ENCODE peak calls at places on chromosomes 4 and X, in nine cellular contexts. B is CD8-positive, alpha-beta memory T cell; E is left lung; T is IMR-90; C is Peyer's patch; W is choroid plexus epithelial cell; Y is mammary epithelial cell; X is H1; Q is PC-3. L is an unnamed sample.
A peak's percentile ranks its signal among the peaks of the same experiment; 100 is the strongest.

GRCh38 chr4:2395038-2395437 is 23.4 kb downstream of the ZFYVE28 start:
- DNase-seq in B (no peak), C (no peak), Y (no peak), Q (no peak), W (peak; percentile 74), E (no peak), X (no peak), T (peak; percentile 50), L (no peak)

GRCh38 chr4:111018231-111018630 is 395.4 kb upstream of the PITX2 start:
- DNase-seq in Q (no peak), E (no peak), T (no peak), Y (no peak), B (no peak), C (no peak), W (no peak), X (no peak), L (no peak)

GRCh38 chrX:7486502-7486901 is 338.5 kb upstream of the PUDP start:
- DNase-seq in E (no peak), C (no peak), X (no peak), Q (no peak), B (no peak), Y (no peak), W (no peak), T (no peak), L (no peak)

GRCh38 chr4:113674251-113674650 is 87.3 kb downstream of the CAMK2D start:
- DNase-seq in X (no peak), B (no peak), Q (no peak), C (no peak), Y (no peak), T (no peak), E (no peak), W (no peak), L (no peak)

GRCh38 chr4:25908491-25908901 is 5.5 kb upstream of the SMIM20 start:
- DNase-seq in B (no peak), X (no peak), W (peak; percentile 91), Q (peak; percentile 86), E (no peak), C (no peak), T (peak; percentile 99), Y (peak; percentile 88), L (peak; percentile 92)

GRCh38 chr4:8700576-8700975 is 108.0 kb downstream of the CPZ start:
- DNase-seq in C (no peak), E (no peak), X (peak; percentile 41), Q (no peak), W (no peak), Y (no peak), B (no peak), T (no peak), L (no peak)

GRCh38 chrX:97538745-97539144 is 655.0 kb downstream of the RPA4 start:
- DNase-seq in T (no peak), B (no peak), W (no peak), E (no peak), X (no peak), Q (no peak), C (no peak), Y (no peak), L (no peak)

GRCh38 chrX:115452256-115452655 is 108.7 kb upstream of the PLS3 start:
- DNase-seq in X (no peak), Y (peak; percentile 22), Q (peak; percentile 30), B (no peak), C (no peak), T (no peak), E (no peak), W (peak; percentile 59), L (peak; percentile 11)

GRCh38 chr4:127304356-127304755 is 328.4 kb upstream of the INTU start:
- DNase-seq in Y (no peak), C (no peak), X (no peak), Q (no peak), T (peak; percentile 24), W (peak; percentile 40), B (no peak), E (no peak), L (peak; percentile 83)

GRCh38 chrX:13664026-13664425 is 11.1 kb downstream of the TCEANC start:
- DNase-seq in X (no peak), T (no peak), E (no peak), Y (no peak), C (no peak), B (no peak), Q (no peak), W (no peak), L (no peak)

GRCh38 chrX:13658602-13659001 is 5.7 kb downstream of the TCEANC start:
- DNase-seq in W (peak; percentile 73), X (no peak), E (no peak), Y (peak; percentile 51), B (no peak), Q (peak; percentile 75), C (no peak), T (peak; percentile 73), L (peak; percentile 78)

GRCh38 chrX:13659057-13659456 is 6.1 kb downstream of the TCEANC start:
- DNase-seq in E (no peak), W (peak; percentile 75), X (no peak), C (no peak), B (no peak), Q (peak; percentile 43), Y (peak; percentile 86), T (peak; percentile 76), L (peak; percentile 80)

GRCh38 chrX:13662537-13662841 is 9.5 kb downstream of the TCEANC start:
- DNase-seq in W (peak; percentile 66), C (no peak), X (no peak), T (peak; percentile 67), B (no peak), Y (no peak), Q (no peak), E (no peak), L (peak; percentile 99)

DNA sequence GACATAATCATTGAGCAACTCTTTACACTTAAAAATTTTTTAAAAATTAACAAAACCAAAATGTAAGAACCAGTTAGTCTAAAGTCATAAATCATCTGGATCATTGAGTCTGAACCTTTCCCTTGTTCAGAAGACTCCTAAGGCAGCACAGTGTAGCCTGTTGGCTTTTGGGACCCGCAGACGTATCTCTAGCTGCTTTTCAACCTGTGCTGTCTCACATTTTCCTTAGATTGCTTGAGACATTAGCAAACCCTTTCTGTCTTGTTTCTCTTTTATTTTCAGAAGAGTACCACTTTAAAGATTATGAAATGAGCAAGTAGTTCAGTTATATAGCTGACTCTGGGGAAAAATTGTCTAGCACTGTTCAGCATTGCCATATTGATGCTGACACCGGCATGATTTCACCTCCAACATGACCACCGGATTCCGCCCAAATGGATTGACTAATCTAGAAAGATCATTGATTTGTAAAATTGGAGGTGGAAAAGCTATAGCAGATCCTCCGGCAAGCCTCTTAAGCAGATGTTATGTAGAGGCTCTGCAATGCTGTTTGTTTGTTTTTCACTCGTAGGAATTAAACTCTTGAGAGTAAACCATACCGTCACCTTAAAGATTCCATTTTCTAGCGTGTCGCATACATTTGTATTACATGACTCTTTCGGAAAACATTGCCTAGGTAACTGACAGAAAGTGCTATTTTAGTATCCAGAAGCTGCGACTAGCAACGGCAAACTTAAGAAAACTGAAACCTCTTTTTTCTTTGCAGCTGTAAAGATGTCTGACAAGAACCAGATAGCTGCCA is 9.0 kb downstream of the TCEANC start:
- DNase-seq in Y (no peak), E (no peak), W (no peak), Q (no peak), X (no peak), T (no peak), B (no peak), C (no peak), L (peak; percentile 69)
- H3K4me3 ChIP-seq in Y (no peak overlapping the region), E (no peak overlapping the region), W (no peak overlapping the region), Q (no peak overlapping the region), X (no peak overlapping the region), T (no peak overlapping the region), B (no peak overlapping the region), C (no peak overlapping the region), L (peak overlapping the region; percentile 52)

DNA sequence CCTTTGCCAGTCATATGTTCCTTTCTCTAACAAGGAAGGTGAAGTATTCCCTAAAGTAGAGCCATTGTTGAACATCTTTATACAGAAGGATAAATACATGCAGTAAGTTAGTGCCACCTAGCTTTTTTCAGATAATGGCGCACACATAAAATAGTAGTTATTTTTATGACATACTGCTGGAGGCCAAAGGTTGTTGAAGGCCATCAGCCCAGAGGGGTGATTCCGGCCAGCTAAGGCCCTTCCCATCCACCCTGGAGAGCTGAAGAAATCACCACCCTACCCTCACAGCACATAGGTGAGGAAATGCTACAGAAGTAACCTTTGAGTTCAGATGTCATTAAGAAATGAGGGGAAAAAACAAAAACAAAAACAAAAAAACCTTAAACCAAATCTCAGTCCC is 102.2 kb upstream of the MAP3K15 start:
- DNase-seq in X (no peak), Q (no peak), Y (no peak), C (no peak), E (no peak), T (no peak), B (no peak), W (no peak), L (no peak)
- H3K4me3 ChIP-seq in X (no peak overlapping the region), Q (no peak overlapping the region), Y (no peak overlapping the region), C (no peak overlapping the region), E (no peak overlapping the region), T (no peak overlapping the region), B (no peak overlapping the region), W (no peak overlapping the region), L (no peak overlapping the region)

GRCh38 chr4:121182296-121182695 is 18.2 kb upstream of the TNIP3 start:
- DNase-seq in W (peak; percentile 77), Y (no peak), E (no peak), Q (peak; percentile 31), C (no peak), B (no peak), X (no peak), T (peak; percentile 33), L (peak; percentile 37)
- H3K4me3 ChIP-seq in W (peak overlapping the region; percentile 26), Y (no peak overlapping the region), E (no peak overlapping the region), Q (peak overlapping the region; percentile 38), C (peak overlapping the region; percentile 9), B (peak overlapping the region; percentile 78), X (no peak overlapping the region), T (peak overlapping the region; percentile 10), L (no peak overlapping the region)

DNA sequence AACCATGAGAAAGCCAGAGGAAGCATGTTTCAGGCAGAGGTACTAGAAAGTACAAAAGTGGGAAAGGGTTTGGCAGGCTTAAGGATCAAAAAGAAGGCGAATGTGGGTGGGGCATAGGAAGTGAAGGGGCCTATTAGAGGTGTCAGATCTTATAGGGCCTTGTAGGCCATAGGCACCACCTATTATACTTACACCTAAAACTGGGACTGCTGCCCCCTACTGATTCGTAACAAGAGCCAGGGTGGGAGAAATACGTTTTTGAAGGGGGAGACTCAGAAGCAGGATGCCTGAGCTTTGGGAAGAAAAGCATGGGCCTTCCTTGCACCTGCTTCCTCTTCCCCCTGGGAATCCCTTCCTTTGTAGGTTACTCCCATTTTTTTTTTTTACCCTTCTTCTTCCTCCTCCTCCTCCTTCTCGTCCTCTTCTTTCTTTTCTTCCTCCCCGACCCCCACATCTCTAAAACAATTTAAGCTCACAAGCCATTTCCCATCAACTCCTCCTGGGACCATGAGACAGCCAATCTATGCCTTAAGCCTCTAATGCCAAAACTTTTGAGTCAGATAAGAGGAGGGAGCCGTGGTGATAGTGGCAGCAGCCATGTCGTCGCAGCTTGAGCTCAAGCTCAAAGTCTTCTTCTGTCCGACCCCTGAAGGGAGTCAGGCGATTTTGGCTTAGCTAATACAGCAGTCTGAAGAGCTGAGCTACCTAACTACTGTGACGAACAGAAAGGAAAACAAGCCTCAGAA is 40.8 kb upstream of the GPC3 start:
- DNase-seq in X (peak; percentile 43), T (no peak), B (no peak), C (no peak), Y (no peak), W (no peak), Q (no peak), E (no peak), L (no peak)
- H3K4me3 ChIP-seq in X (peak overlapping the region; percentile 28), T (no peak overlapping the region), B (no peak overlapping the region), C (no peak overlapping the region), Y (no peak overlapping the region), W (no peak overlapping the region), Q (no peak overlapping the region), E (no peak overlapping the region), L (no peak overlapping the region)

L was measured in fibroblast of villous mesenchyme.